ENCODE peak calls at places on chromosome 12, in seven cellular contexts. G is CD8-positive, alpha-beta T cell; I is right lobe of liver; Y is IMR-90; W is transverse colon; B is hepatocyte; F is thoracic aorta. P is an unnamed sample.

GRCh38 chr12:54030889-54031860 is 1.7 kb upstream of the HOXC5 start:
- DNase-seq in G (no peak), F (no peak), I (no peak), Y (peak), W (no peak), B (peak), P (no peak)

GRCh38 chr12:11846504-11846903 is 197.0 kb downstream of the ETV6 start:
- DNase-seq in F (no peak), G (no peak), Y (no peak), B (no peak), W (no peak), I (no peak), P (no peak)

GRCh38 chr12:31887109-31887811 is 72.0 kb upstream of the RESF1 start:
- DNase-seq in F (no peak), Y (no peak), B (no peak), I (no peak), G (no peak), W (no peak), P (no peak)

GRCh38 chr12:3419538-3419937 is 71.5 kb upstream of the PRMT8 start:
- DNase-seq in B (no peak), G (no peak), Y (no peak), W (no peak), F (no peak), I (no peak), P (no peak)

GRCh38 chr12:49428652-49429549 is 61.6 kb downstream of the SPATS2 start:
- DNase-seq in Y (peak), W (no peak), F (no peak), I (no peak), B (no peak), G (no peak), P (peak)

GRCh38 chr12:24595652-24596235 is 353.2 kb downstream of the BCAT1 start:
- DNase-seq in W (no peak), I (no peak), F (no peak), B (peak), Y (peak), G (no peak), P (no peak)

GRCh38 chr12:124388679-124389536 is 94.0 kb downstream of the RFLNA start:
- DNase-seq in F (peak), G (peak), Y (peak), B (peak), I (peak), W (peak), P (no peak)

GRCh38 chr12:74076918-74077317 is 460.7 kb upstream of the ATXN7L3B start:
- DNase-seq in B (no peak), Y (no peak), W (no peak), F (no peak), G (no peak), I (no peak), P (no peak)

GRCh38 chr12:3114671-3115070 is 37.5 kb downstream of the TSPAN9 start:
- DNase-seq in B (no peak), W (no peak), G (no peak), F (no peak), Y (no peak), I (no peak), P (no peak)

GRCh38 chr12:57899010-57899662 is 42.2 kb upstream of the ATP23 start:
- DNase-seq in G (peak), I (no peak), Y (peak), W (peak), B (no peak), F (no peak), P (no peak)

GRCh38 chr12:68001486-68002466 is 12.5 kb downstream of the IFNG-AS1 start:
- DNase-seq in B (peak), F (no peak), I (peak), G (no peak), W (no peak), Y (peak), P (no peak)

GRCh38 chr12:124762791-124763593 is 100.7 kb downstream of the SCARB1 start:
- DNase-seq in B (no peak), W (no peak), Y (no peak), I (no peak), F (no peak), G (no peak), P (no peak)

DNA sequence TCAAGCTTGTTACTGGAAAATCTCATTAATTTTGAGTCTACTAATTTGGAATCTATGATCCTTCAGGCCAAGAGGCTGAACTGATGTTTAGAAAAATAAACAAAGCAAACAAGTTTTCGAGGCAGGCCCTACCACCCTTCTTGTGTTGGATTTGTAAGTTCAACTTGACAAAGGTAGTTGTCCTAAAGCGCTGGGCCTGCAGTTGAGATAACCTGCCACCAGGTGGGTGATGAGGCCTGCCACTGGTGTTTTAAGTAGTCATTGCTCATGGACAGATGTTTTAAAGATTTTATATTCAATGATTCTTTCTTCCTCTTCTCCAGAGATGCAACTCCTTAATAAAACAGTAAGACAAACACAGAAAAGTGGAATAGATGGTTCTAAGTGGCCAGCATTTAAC is 19.4 kb downstream of the ACVRL1 start:
- DNase-seq in G (peak), Y (peak), B (peak), F (no peak), W (peak), I (peak), P (no peak)
- TF ChIP-seq CTCF in G (peak), Y (peak), B (peak), F (peak), W (peak), I (peak), P (peak)

GRCh38 chr12:59166457-59166856 is 246.2 kb upstream of the LRIG3 start:
- DNase-seq in F (no peak), Y (no peak), I (no peak), W (no peak), B (peak), G (no peak), P (no peak)
- H3K4me3 ChIP-seq in F (no peak), Y (no peak), I (no peak), W (no peak), B (no peak), G (no peak), P (no peak)

DNA sequence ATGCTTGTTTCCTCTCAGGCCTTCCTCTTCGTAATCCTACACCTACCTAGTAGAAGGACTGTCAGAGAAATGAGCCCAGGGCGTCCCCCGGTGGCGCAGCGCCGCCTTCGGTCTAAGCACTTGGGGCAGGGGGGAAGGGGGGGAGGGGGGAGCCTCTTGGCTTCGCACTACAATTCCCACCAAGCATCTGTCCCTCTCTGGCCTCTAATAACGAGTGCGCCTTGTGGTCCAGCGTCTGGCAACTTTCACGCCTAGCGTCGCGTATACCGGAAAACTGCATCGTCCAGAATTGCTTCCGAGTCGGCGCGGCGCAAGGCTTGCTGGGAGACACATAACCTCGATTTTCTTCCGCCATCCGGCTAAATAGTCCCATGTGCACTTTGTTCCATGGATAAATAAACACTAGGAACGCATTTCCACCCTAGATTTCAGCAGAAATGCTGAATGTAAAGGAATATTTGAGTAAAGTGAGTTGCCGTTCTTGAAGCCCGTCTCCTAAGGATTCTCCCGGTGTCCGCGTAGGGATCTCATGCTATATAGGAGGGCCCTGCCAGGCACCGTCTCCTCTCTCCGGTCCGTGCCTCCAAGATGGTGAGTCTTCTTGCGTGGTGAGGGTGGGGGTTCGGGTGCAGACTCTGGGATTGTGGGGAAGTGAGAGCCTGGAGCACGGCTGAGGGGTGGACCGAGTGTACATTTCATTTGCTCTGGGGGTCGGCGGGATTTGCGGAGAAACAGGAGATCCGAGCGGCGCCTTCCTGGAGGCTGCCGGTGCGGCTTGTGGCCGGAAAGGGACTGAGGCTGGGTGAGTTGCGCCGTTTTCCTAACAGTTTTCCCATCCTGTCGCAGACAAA is at the start of gene RPS26:
- DNase-seq in G (peak), I (peak), B (peak), F (peak), W (peak), Y (peak), P (peak)
- TF ChIP-seq CTCF in G (peak), I (peak), B (peak), F (peak), W (peak), Y (peak), P (peak)

GRCh38 chr12:116892318-116892717 is 11.1 kb upstream of the HRK start:
- DNase-seq in G (no peak), W (no peak), B (no peak), I (no peak), F (no peak), Y (no peak), P (no peak)
- H3K4me3 ChIP-seq in G (no peak), W (no peak), B (no peak), I (no peak), F (no peak), Y (no peak), P (no peak)

DNA sequence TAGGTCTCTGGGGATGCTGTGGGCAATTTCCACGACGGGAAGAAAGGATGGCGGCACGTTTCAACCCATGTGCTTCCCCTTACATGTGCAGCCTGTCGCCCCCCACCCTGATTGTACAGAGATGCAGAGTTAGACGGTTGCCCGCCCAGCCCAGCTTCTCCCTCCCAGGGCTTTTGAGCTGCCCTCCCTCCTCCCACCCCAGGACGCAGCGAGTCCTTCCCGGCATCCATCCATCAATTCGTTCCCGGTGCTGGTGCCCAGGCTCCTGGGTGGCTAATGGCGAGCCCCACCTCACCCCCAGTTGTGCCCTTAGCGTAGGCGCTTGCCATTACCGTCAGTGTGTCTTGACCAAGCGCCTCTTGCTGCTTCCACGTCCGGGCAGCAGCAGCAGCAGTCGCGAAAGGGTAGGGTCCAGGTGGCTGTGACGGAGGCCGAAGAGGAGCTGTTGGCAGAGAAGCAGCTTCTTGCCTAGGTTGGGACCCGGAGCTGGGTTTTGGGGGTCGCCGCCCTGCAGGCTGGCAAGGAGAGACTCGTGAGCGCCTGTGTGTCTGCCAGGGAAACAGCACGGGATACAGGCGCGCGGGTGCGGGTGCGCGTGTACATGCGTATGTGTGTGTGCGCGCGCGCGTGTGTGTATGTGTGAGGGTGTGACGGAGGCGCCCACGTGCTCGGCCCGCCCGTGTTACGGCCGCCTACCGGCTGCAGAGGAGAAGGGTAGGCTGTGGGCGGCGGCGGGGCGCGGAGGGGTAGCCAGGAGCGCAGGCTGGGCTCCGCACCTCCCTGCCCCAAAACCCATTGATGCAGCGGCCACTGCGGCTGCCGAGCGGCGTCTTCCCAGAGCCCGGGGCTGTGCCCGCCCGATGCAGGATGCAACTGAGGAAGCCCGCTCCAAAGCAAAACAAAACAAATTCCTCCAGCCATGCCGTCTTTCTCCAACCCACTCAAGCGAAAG is at the start of gene SLC6A15:
- DNase-seq in W (no peak), I (no peak), Y (peak), B (peak), G (no peak), F (no peak), P (no peak)
- TF ChIP-seq CTCF in W (peak), I (no peak), Y (peak), B (peak), G (no peak), F (no peak), P (peak)

DNA sequence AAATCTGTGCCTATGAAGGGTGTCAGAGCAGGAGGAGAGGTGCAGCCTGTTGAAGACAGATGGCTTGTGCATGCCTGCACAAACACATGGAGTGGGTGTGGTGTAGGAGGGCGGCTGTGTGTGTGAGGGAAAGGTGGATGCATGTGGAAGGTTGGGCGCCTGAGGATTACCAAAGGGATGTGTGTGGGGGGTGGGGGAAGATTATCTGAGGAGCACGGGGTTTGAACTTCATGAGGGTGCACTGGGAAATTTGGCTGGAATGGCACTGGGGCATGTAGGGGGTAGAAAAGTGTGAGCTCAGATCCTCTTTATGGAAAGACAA is 2.7 kb downstream of the NTF3 start:
- DNase-seq in B (no peak), F (no peak), I (no peak), W (no peak), G (no peak), Y (no peak), P (no peak)
- H3K4me3 ChIP-seq in B (no peak), F (peak), I (no peak), W (no peak), G (no peak), Y (peak), P (peak)

GRCh38 chr12:78473136-78473535 is 391.4 kb upstream of the SYT1 start:
- DNase-seq in W (no peak), F (no peak), Y (peak), G (no peak), B (peak), I (no peak), P (no peak)

GRCh38 chr12:78473561-78473960 is 391.0 kb upstream of the SYT1 start:
- DNase-seq in G (no peak), F (no peak), B (no peak), I (no peak), Y (no peak), W (no peak), P (no peak)

GRCh38 chr12:78470354-78471195 is 394.0 kb upstream of the SYT1 start:
- DNase-seq in F (no peak), W (peak), I (no peak), G (no peak), B (peak), Y (peak), P (peak)
- TF ChIP-seq CTCF in F (no peak), W (peak), I (peak), G (no peak), B (peak), Y (peak), P (peak)